ENCODE peak calls at places on chromosomes 16 and 17, in four cellular contexts. H is HepG2, C is K562, B is GM12878. Y is an unnamed sample.
A peak's percentile ranks its signal among the peaks of the same experiment; 100 is the strongest.

GRCh38 chr16:57480127-57480753 is 6.1 kb downstream of the DOK4 start:
- DNase-seq in H (peak; percentile 88), C (peak; percentile 85), B (no peak), Y (no peak)

GRCh38 chr16:50627419-50627818 is 53.7 kb downstream of the SNX20 start:
- DNase-seq in H (no peak), C (no peak), B (no peak), Y (no peak)

GRCh38 chr17:45284176-45285140 is 22.6 kb upstream of the SPATA32 start:
- DNase-seq in H (no peak), C (no peak), B (no peak), Y (no peak)

GRCh38 chr17:29143894-29144293 is 36.3 kb downstream of the MYO18A start:
- DNase-seq in H (peak; percentile 69), C (peak; percentile 44), B (no peak), Y (peak; percentile 19)

GRCh38 chr17:41324180-41325075 is 8.9 kb upstream of the KRTAP17-1 start:
- DNase-seq in H (peak; percentile 18), C (no peak), B (no peak), Y (no peak)

GRCh38 chr17:19631905-19632304 is 16.6 kb upstream of the ALDH3A2 start:
- DNase-seq in H (no peak), C (no peak), B (no peak), Y (no peak)

GRCh38 chr17:16007439-16007838 is 7.8 kb downstream of the TTC19 start:
- DNase-seq in H (no peak), C (no peak), B (no peak), Y (no peak)

GRCh38 chr17:29283496-29283895 is 10.5 kb downstream of the NUFIP2 start:
- DNase-seq in H (no peak), C (no peak), B (no peak), Y (no peak)

GRCh38 chr17:4152471-4152870 is 9.5 kb downstream of the CYB5D2 start:
- DNase-seq in H (no peak), C (no peak), B (no peak), Y (no peak)

GRCh38 chr17:3539881-3540540 is 17.6 kb downstream of the TRPV3 start:
- DNase-seq in H (no peak), C (peak; percentile 28), B (no peak), Y (no peak)

GRCh38 chr17:78086740-78087139 is 41.8 kb downstream of the TMC6 start:
- DNase-seq in H (no peak), C (no peak), B (no peak), Y (no peak)

GRCh38 chr17:68101992-68102758 is 66.6 kb downstream of the KPNA2 start:
- DNase-seq in H (no peak), C (no peak), B (no peak), Y (peak; percentile 16)

GRCh38 chr17:82817947-82818346 is 21.9 kb downstream of the ZNF750 start:
- DNase-seq in H (no peak), C (no peak), B (no peak), Y (no peak)

GRCh38 chr16:50498756-50499155 is 49.4 kb upstream of the NKD1 start:
- DNase-seq in H (no peak), C (no peak), B (no peak), Y (no peak)

GRCh38 chr17:42760652-42761581 is at the start of gene RAMP2:
- DNase-seq in H (no peak), C (no peak), B (no peak), Y (no peak)

GRCh38 chr16:53085539-53086450 is 31.0 kb downstream of the CHD9 start:
- DNase-seq in H (no peak), C (no peak), B (no peak), Y (no peak)

GRCh38 chr16:75593308-75593707 is 27.1 kb downstream of the GABARAPL2 start:
- DNase-seq in H (no peak), C (no peak), B (no peak), Y (no peak)

GRCh38 chr16:73020409-73020884 is 27.5 kb downstream of the ZFHX3 start:
- DNase-seq in H (peak; percentile 92), C (no peak), B (no peak), Y (no peak)

DNA sequence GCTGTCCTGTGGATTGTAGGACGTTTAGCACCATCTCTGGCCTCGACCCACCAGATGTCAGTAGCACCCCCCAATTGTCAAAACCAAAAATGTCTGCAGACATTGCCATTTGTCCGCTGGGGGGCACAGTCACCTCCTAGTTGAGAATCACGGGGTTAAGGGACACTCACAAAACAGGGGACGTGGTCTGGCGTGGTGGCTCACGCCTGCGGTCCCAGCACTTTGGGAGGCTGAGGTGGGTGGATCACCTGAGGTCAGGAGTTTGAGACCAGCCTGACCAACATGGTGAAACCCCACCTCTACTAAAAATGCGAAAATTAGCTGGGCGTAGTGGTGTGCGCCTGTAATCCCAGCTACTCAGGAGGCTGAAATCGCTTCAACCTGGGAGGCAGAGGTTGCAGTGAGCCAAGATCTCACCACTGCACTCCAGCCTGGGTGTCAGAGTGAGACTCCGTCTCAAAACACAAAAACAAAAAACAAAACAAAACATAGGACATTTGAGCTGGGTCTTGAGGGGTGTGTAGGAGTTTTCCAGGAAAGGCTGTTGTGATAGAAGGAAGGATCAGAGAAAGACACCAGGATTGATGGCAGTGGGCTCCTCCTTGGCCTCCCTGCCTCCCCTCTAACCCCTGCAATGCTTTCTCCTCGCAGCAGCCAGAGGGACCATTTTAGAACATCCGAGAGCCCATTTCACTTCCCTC is 171.8 kb upstream of the GSE1 start:
- DNase-seq in H (peak; percentile 71), C (peak; percentile 80), B (no peak), Y (no peak)
- TF ChIP-seq TARDBP in H (no peak), C (no peak), B (no peak), Y (no peak)

GRCh38 chr16:20612551-20613470 is 36.6 kb upstream of the ACSM2B start:
- DNase-seq in H (no peak), C (no peak), B (no peak), Y (no peak)

GRCh38 chr16:20613471-20613887 is 37.3 kb upstream of the ACSM2B start:
- DNase-seq in H (no peak), C (no peak), B (no peak), Y (no peak)

GRCh38 chr16:20611975-20612471 is 35.9 kb upstream of the ACSM2B start:
- DNase-seq in H (no peak), C (no peak), B (no peak), Y (no peak)

GRCh38 chr16:20617271-20617670 is 41.1 kb upstream of the ACSM2B start:
- DNase-seq in H (no peak), C (no peak), B (no peak), Y (no peak)

DNA sequence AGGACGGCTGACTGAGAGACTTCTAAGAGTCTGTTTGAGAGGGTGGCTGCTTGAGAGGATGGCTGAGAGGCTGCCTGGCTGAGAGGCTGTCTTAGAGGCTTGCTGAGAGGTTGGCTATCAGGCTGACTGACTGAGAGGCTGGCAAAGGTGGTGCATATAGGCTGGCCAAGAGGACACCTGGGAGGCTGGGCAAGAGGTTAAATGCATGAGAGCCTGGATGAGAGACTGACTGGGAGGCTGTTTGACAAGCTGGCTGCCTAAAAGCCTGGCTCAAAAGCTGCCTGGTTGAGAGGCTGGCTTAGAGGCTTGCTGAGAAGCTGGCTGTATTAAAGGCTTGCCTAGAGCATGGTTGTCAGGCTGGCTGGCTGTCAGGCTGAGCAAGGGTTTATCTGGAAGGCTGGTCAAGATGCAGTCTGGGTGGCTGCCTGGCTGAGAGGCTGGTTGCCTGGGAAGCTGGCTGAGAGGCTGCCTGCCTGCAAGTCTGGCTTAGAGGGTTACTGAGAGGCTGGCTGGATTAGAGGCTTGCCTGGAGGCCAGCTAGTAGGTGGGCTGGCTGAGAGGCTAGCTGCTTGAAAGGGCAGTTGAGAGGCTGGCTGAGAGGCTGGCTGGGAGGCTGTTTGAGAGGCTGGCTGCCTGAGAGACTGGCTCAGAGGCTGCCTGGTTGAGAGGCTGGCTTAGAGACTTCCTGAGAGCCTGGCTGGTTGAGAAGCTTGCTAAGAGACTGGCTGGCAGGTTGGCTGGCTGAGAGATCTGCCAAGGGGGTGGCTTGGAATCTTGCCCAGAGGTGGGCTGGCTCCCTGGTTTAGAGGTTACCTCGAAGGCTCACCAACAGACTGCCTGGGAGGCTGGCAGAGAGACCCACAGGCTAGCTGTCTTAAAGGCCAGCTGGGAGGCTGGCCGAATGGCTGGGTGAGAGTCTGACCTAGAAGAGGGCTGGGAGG is 38.3 kb upstream of the ACSM2B start:
- DNase-seq in H (no peak), C (no peak), B (no peak), Y (no peak)
- TF ChIP-seq FOXM1 in H (no peak), C (no peak), B (no peak), Y (no peak)

DNA sequence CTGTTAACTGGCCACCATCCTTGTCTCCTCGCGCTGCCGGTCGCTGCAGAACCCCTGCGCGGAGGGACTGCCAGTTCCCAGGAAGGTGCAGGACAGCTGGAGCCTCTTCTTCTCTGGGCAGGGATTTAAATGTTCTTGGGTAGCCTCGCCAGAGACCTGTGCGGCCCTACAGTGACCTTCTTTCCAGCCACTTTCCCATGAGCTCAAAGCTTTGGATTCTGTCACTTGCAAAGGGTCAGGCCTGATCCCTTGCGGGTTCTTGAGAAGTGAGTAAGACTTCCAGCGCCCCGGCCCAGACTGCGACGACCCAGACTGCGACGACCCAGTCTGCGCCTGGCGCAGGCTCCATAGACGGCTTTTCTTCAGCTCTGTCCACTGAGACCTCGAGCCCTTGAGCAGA is 1.4 kb upstream of the SLFN5 start:
- DNase-seq in H (no peak), C (no peak), B (no peak), Y (no peak)
- TF ChIP-seq TARDBP in H (no peak), C (no peak), B (no peak), Y (no peak)

DNA sequence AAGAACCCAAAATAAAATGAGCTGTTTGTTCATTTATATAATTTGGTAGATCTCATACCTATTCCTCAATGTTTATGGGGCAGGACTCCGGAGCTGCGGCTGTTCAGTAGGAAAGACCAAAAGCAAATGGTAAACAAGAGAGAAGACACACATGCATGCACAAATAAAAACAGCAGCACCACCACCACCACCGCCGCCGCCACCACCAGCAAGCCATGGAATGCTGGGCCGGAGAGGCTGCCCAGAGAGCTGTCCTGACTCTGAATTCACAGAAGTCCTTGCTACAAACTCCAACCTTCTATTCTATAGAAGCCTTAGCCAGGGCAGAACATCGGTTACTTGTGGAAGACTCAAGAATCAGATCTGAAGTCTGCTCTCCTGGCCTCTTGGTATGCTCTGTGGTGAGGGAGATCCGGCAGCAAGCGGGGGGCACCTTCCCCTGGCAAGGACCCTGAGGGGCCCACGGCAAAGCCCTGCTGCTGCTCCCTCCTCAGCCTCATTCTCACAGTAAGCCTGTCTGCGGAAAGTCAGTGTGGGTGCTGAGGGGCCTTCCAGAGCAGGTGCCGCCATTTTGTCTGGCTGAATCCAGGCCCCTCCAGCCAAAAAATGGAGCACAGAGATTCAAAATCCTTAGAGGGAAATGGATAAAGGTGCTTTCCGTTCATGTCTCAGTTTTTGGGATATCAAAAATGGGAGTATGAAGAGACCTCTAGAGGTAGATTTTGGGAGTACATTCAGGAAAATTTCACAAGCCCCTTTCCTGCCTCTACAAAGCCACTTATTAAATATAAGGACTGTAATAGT is 6.4 kb upstream of the FOXJ1 start:
- DNase-seq in H (peak; percentile 45), C (no peak), B (no peak), Y (peak; percentile 45)
- TF ChIP-seq FOXM1 in H (no peak), C (no peak), B (no peak), Y (no peak)

Y was measured in HEK293T.